ENCODE peak calls at places on chromosomes 1 and 21, in four cellular contexts. V, X, Q and S are unnamed samples.

GRCh38 chr1:221762121-221762520 is 20.2 kb upstream of the DUSP10 start:
- DNase-seq in V (no peak), X (no peak), Q (no peak), S (no peak)

GRCh38 chr21:38626311-38626710 is 128.0 kb upstream of the ERG start:
- DNase-seq in Q (no peak), X (no peak), V (no peak), S (no peak)

GRCh38 chr1:232014941-232015340 is 388.4 kb downstream of the DISC1 start:
- DNase-seq in X (no peak), Q (no peak), V (no peak), S (no peak)

GRCh38 chr1:30714536-30715090 is 8.8 kb downstream of the MATN1 start:
- DNase-seq in X (no peak), V (no peak), Q (no peak), S (no peak)

GRCh38 chr1:203378529-203379271 is 27.8 kb upstream of the FMOD start:
- DNase-seq in Q (no peak), X (peak; percentile 74), V (no peak), S (peak; percentile 5)

GRCh38 chr1:213984387-213985180 is 3.2 kb upstream of the PROX1 start:
- DNase-seq in X (no peak), V (no peak), Q (no peak), S (no peak)

GRCh38 chr1:230156068-230156467 is 89.0 kb downstream of the GALNT2 start:
- DNase-seq in Q (no peak), V (no peak), X (no peak), S (no peak)

GRCh38 chr1:85461216-85461945 is 3.6 kb downstream of the DDAH1 start:
- DNase-seq in Q (no peak), V (no peak), X (no peak), S (no peak)

GRCh38 chr1:189269011-189269410 is 1208.7 kb downstream of the BRINP3 start:
- DNase-seq in Q (no peak), V (no peak), X (peak; percentile 14), S (no peak)

GRCh38 chr1:67969446-67969845 is 81.0 kb downstream of the DIRAS3 start:
- DNase-seq in X (no peak), Q (no peak), V (no peak), S (no peak)

GRCh38 chr1:217425528-217425927 is 205.4 kb downstream of the GPATCH2 start:
- DNase-seq in X (peak; percentile 43), Q (no peak), V (no peak), S (no peak)

GRCh38 chr1:230869499-230869898 is 1.2 kb upstream of the C1orf198 start:
- DNase-seq in Q (no peak), X (no peak), V (no peak), S (no peak)

GRCh38 chr1:170309389-170310013 is 163.7 kb downstream of the NTMT2 start:
- DNase-seq in Q (no peak), V (no peak), X (no peak), S (no peak)

GRCh38 chr1:224781800-224782199 is 147.7 kb upstream of the DNAH14 start:
- DNase-seq in V (no peak), Q (no peak), X (no peak), S (peak; percentile 76)